ENCODE peak calls at places on chromosomes 16 and 17, in seven cellular contexts. Z, J, H, R, Q, X and Y are unnamed samples. For H3K4me1, the result is how much of the 10 kb centered on the place peaks cover.

GRCh38 chr16:8739151-8739550 is 58.3 kb downstream of the TMEM186 start:
- DNase-seq in Z (no peak), J (no peak), X (no peak), H (no peak), Q (no peak), R (no peak), Y (no peak)

GRCh38 chr17:32266389-32267269 is 997 bp downstream of the RHBDL3 start:
- DNase-seq in R (peak), X (no peak), Q (peak), H (peak), J (no peak), Z (no peak), Y (no peak)

GRCh38 chr16:25012525-25012991 is 2.6 kb downstream of the ARHGAP17 start:
- DNase-seq in R (no peak), X (peak), H (no peak), J (no peak), Q (no peak), Z (no peak), Y (peak)

GRCh38 chr17:71286625-71287024 is 834.2 kb upstream of the SOX9 start:
- DNase-seq in R (no peak), Z (no peak), H (no peak), X (no peak), Q (no peak), J (no peak), Y (no peak)

GRCh38 chr17:3754458-3755334 is 31.0 kb downstream of the HASPIN start:
- DNase-seq in X (peak), Z (peak), Q (peak), R (peak), J (no peak), H (peak), Y (peak)

GRCh38 chr16:66386629-66387622 is 20.4 kb downstream of the CDH5 start:
- DNase-seq in H (no peak), Q (no peak), R (no peak), X (no peak), J (no peak), Z (no peak), Y (no peak)

GRCh38 chr17:37050905-37051304 is 102.2 kb downstream of the AATF start:
- DNase-seq in Z (no peak), H (no peak), X (no peak), J (no peak), R (no peak), Q (no peak), Y (no peak)

GRCh38 chr17:9899280-9900018 is 5.6 kb downstream of the RCVRN start:
- DNase-seq in Z (no peak), J (no peak), X (no peak), Q (no peak), H (no peak), R (no peak), Y (no peak)

GRCh38 chr17:19457830-19458271 is 46.8 kb downstream of the RNF112 start:
- DNase-seq in H (no peak), X (no peak), Q (peak), R (no peak), Z (no peak), J (no peak), Y (no peak)

GRCh38 chr16:53924311-53924860 is 220.4 kb downstream of the FTO start:
- DNase-seq in Q (peak), R (no peak), Z (no peak), H (no peak), J (no peak), X (no peak), Y (no peak)

GRCh38 chr16:85415196-85415988 is 197.7 kb upstream of the GSE1 start:
- DNase-seq in Z (no peak), J (peak), X (no peak), R (no peak), Q (no peak), H (peak), Y (no peak)

GRCh38 chr17:10558049-10558448 is 8.6 kb upstream of the MYH2 start:
- DNase-seq in R (no peak), Z (no peak), X (no peak), J (no peak), Q (no peak), H (no peak), Y (no peak)

GRCh38 chr16:88376835-88377726 is 5.7 kb upstream of the ZNF469 start:
- DNase-seq in R (no peak), Z (no peak), H (peak), Q (no peak), J (peak), X (peak), Y (no peak)

GRCh38 chr16:85735225-85735722 is 15.6 kb downstream of the C16orf74 start:
- DNase-seq in X (no peak), R (no peak), Q (no peak), H (no peak), Z (no peak), J (no peak), Y (no peak)

GRCh38 chr17:38982858-38983746 is 15.9 kb upstream of the FBXO47 start:
- DNase-seq in H (no peak), J (no peak), R (peak), X (peak), Z (peak), Q (peak), Y (peak)

GRCh38 chr16:69711115-69711740 is 15.1 kb downstream of the NQO1 start:
- DNase-seq in H (no peak), Z (peak), R (no peak), X (no peak), Q (no peak), J (no peak), Y (peak)

GRCh38 chr16:1026057-1026783 is 44.6 kb downstream of the SOX8 start:
- DNase-seq in R (peak), J (no peak), X (no peak), Q (peak), H (peak), Z (no peak), Y (no peak)

DNA sequence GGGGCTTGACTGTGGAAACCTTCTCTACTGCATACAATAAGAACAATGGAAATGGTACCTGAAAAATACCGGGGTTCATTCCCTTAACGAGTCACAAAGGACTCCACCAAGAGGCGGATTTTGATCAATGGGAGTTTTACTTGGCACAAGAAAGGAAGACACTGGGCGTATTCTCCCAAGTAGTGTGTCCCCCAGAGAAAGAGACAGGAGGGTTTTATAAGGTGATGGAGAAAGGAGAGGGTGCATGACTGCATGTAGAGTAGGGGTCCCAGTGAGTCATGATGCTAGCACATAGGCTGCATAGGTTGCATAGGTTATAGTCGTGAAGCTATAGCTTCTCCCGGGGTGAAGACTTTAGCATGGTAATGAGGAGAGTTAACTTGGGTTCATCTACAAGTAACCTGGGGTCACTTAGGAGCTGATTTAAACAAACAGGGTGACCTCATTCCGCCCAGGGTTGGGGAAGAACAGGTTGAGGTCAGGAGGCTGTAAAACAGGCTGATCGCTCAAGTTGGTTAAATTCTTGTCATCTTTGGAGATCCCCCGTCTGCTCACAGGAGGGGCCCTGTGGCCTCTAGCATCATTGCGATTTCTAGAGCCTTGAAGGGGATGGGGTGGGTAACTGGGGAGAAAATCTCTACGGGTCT is 1.5 kb downstream of the MPV17L start:
- DNase-seq in Z (no peak), Q (no peak), J (no peak), R (no peak), H (no peak), X (no peak), Y (no peak)
- H3K4me1 ChIP-seq in Z (under half), Q (under half), J (under half), R (under half), H (under half), X (under half), Y (under half)

GRCh38 chr17:60149691-60150582 is at the start of gene CA4:
- DNase-seq in Q (peak), J (no peak), Z (no peak), R (peak), X (no peak), H (peak), Y (no peak)
- H3K4me3 ChIP-seq in Q (peak), J (peak), Z (no peak), R (peak), X (peak), H (peak), Y (no peak)

GRCh38 chr17:72615627-72615991 is 476.9 kb downstream of the SLC39A11 start:
- DNase-seq in R (no peak), J (no peak), Q (no peak), X (no peak), H (no peak), Z (no peak), Y (no peak)
- H3K4me1 ChIP-seq in R (under half), J (under half), Q (under half), X (half or more), H (under half), Z (half or more), Y (under half)

DNA sequence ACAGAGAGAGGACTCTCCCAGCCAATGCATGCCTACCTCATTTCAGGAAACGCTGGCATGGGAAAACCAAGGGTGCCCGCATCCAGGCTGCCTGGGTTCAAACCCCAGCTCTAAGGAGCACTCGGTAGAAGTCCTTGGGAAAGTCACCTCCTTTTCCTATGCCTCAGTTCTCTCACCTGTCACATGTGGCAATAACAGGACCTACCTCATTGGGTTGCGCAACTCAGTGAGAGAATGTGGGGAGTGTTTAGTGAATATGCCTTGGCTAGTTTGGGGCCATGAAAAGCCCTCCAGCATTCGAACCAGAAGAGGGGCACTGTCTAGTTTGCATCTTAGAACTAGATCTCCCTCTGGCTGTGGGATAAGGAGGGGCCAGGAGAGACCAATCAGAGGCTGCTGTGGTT is 9.0 kb upstream of the NXPH3 start:
- DNase-seq in R (no peak), Z (no peak), X (no peak), Q (no peak), J (no peak), H (no peak), Y (no peak)
- H3K4me3 ChIP-seq in R (no peak), Z (no peak), X (no peak), Q (no peak), J (no peak), H (no peak), Y (no peak)

DNA sequence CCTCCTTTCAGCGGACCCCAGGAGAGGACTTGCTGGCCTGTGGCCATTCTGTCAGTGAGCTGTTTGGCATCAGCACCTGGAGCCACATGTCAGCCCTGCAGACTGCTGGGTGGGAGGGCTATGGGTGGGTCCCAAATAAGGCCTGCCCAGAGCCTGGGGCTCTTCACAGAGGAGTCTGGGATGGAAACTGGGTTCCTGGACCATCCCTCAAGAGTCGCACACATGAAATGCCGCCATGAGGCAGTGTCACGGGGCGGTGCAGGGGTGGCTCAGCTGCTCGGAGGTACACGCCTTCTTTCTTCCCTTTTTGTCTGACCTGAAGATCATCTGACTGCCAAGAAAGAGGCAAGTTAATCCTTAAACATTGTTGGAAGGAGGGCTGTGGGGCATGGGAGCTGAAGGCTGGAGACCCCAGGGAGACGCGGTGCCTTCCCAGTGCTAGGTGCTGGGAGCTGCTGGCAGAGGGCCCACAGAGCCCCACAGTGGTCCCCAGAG is 14.8 kb downstream of the MPRIP start:
- DNase-seq in H (no peak), X (no peak), R (no peak), Z (no peak), J (no peak), Q (no peak), Y (no peak)
- H3K4me1 ChIP-seq in H (half or more), X (half or more), R (under half), Z (under half), J (half or more), Q (under half), Y (half or more)

DNA sequence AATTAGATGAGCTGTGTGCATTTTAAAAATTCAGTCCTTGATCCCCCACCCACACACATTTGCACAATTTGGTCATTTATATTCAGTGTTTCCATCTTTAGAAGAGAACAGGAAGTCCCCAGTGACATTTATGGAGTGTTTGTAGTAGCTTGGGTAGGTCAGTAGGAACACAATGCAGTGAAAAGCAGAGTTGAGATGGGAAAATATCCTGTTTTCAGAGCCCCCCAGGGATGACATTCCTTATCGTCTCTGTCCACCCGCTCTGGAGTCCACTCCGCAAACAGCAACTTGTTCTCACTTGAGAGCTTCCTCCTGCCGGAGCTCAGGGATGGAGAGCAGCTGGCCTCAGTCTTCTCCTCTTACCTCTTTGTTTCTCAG is 332.1 kb downstream of the SEC14L1 start:
- DNase-seq in H (no peak), Q (no peak), R (no peak), X (no peak), Z (no peak), J (no peak), Y (no peak)
- H3K4me3 ChIP-seq in H (no peak), Q (peak), R (no peak), X (no peak), Z (no peak), J (peak), Y (no peak)

GRCh38 chr17:66335797-66336196 is 33.4 kb downstream of the PRKCA start:
- DNase-seq in X (no peak), R (no peak), Q (no peak), J (no peak), Z (no peak), H (no peak), Y (no peak)
- H3K4me1 ChIP-seq in X (under half), R (under half), Q (under half), J (under half), Z (under half), H (under half), Y (under half)